ENCODE peak calls at places on chromosomes 12 and 14, in five cellular contexts. One of them, this sample, is unnamed.

GRCh38 chr12:104930388-104931326 is 27.4 kb downstream of the SLC41A2 start:
- DNase-seq in neural progenitor cell: no peak
- DNase-seq in OCI-M1: no peak
- DNase-seq in activated CD8-positive, alpha-beta T cell treated with anti-CD3 and anti-CD28 coated beads for 36 hours: peak
- DNase-seq in NCI-H1417: no peak
- DNase-seq in this sample: no peak

GRCh38 chr12:19575307-19576243 is 136.3 kb downstream of the AEBP2 start:
- DNase-seq in activated CD8-positive, alpha-beta T cell treated with anti-CD3 and anti-CD28 coated beads for 36 hours: no peak
- DNase-seq in NCI-H1417: peak
- DNase-seq in neural progenitor cell: no peak
- DNase-seq in OCI-M1: peak
- DNase-seq in this sample: peak

GRCh38 chr12:26231930-26232329 is 36.6 kb downstream of the SSPN start:
- DNase-seq in activated CD8-positive, alpha-beta T cell treated with anti-CD3 and anti-CD28 coated beads for 36 hours: no peak
- DNase-seq in OCI-M1: no peak
- DNase-seq in neural progenitor cell: no peak
- DNase-seq in NCI-H1417: peak
- DNase-seq in this sample: no peak

GRCh38 chr14:102241147-102241546 is 63.8 kb downstream of the MOK start:
- DNase-seq in activated CD8-positive, alpha-beta T cell treated with anti-CD3 and anti-CD28 coated beads for 36 hours: no peak
- DNase-seq in neural progenitor cell: peak
- DNase-seq in OCI-M1: no peak
- DNase-seq in NCI-H1417: no peak
- DNase-seq in this sample: no peak

GRCh38 chr12:117284160-117284559 is 77.3 kb downstream of the NOS1 start:
- DNase-seq in activated CD8-positive, alpha-beta T cell treated with anti-CD3 and anti-CD28 coated beads for 36 hours: no peak
- DNase-seq in OCI-M1: no peak
- DNase-seq in NCI-H1417: no peak
- DNase-seq in neural progenitor cell: no peak
- DNase-seq in this sample: no peak

GRCh38 chr12:103348935-103349334 is 146.8 kb downstream of the C12orf42 start:
- DNase-seq in neural progenitor cell: no peak
- DNase-seq in NCI-H1417: no peak
- DNase-seq in OCI-M1: peak
- DNase-seq in activated CD8-positive, alpha-beta T cell treated with anti-CD3 and anti-CD28 coated beads for 36 hours: no peak
- DNase-seq in this sample: no peak

GRCh38 chr12:132713123-132713522 is 2.5 kb downstream of the PGAM5 start:
- DNase-seq in activated CD8-positive, alpha-beta T cell treated with anti-CD3 and anti-CD28 coated beads for 36 hours: no peak
- DNase-seq in neural progenitor cell: no peak
- DNase-seq in NCI-H1417: no peak
- DNase-seq in OCI-M1: no peak
- DNase-seq in this sample: no peak

GRCh38 chr12:53217049-53217929 is 10.2 kb upstream of the ITGB7 start:
- DNase-seq in OCI-M1: no peak
- DNase-seq in NCI-H1417: no peak
- DNase-seq in activated CD8-positive, alpha-beta T cell treated with anti-CD3 and anti-CD28 coated beads for 36 hours: peak
- DNase-seq in neural progenitor cell: peak
- DNase-seq in this sample: peak

GRCh38 chr12:15997910-15998309 is 86.8 kb downstream of the DERA start:
- DNase-seq in NCI-H1417: no peak
- DNase-seq in activated CD8-positive, alpha-beta T cell treated with anti-CD3 and anti-CD28 coated beads for 36 hours: no peak
- DNase-seq in neural progenitor cell: no peak
- DNase-seq in OCI-M1: no peak
- DNase-seq in this sample: no peak

GRCh38 chr14:89422181-89422951 is 5.3 kb upstream of the FOXN3 start:
- DNase-seq in NCI-H1417: no peak
- DNase-seq in neural progenitor cell: no peak
- DNase-seq in OCI-M1: no peak
- DNase-seq in activated CD8-positive, alpha-beta T cell treated with anti-CD3 and anti-CD28 coated beads for 36 hours: peak
- DNase-seq in this sample: no peak

GRCh38 chr12:6547987-6548386 is 7.9 kb downstream of the IFFO1 start:
- DNase-seq in OCI-M1: no peak
- DNase-seq in NCI-H1417: no peak
- DNase-seq in activated CD8-positive, alpha-beta T cell treated with anti-CD3 and anti-CD28 coated beads for 36 hours: no peak
- DNase-seq in neural progenitor cell: no peak
- DNase-seq in this sample: no peak

GRCh38 chr14:63878792-63879191 is 26.0 kb downstream of the SYNE2 start:
- DNase-seq in activated CD8-positive, alpha-beta T cell treated with anti-CD3 and anti-CD28 coated beads for 36 hours: no peak
- DNase-seq in neural progenitor cell: no peak
- DNase-seq in NCI-H1417: no peak
- DNase-seq in OCI-M1: no peak
- DNase-seq in this sample: no peak

This sample was measured in KBM-7.